ENCODE peak calls at places on chromosomes 6 and 20, in nine cellular contexts. Z, W, S, Y, A, U, B, Q and G are unnamed samples.

GRCh38 chr6:62298745-62299392 is 12.8 kb upstream of the KHDRBS2 start:
- DNase-seq in Z (no peak), W (no peak), S (no peak), Y (no peak), A (no peak), U (no peak), B (no peak), Q (no peak), G (no peak)

GRCh38 chr6:6287415-6287814 is 33.0 kb downstream of the F13A1 start:
- DNase-seq in Z (no peak), W (no peak), S (no peak), Y (no peak), A (no peak), U (no peak), B (no peak), Q (no peak), G (no peak)

GRCh38 chr20:23285536-23285935 is 65.1 kb upstream of the NXT1 start:
- DNase-seq in Z (no peak), W (peak; percentile 67), S (no peak), Y (peak; percentile 31), A (no peak), U (no peak), B (no peak), Q (no peak), G (no peak)

GRCh38 chr6:101286146-101286545 is 107.4 kb upstream of the GRIK2 start:
- DNase-seq in Z (peak; percentile 37), W (no peak), S (no peak), Y (no peak), A (no peak), U (no peak), B (no peak), Q (no peak), G (no peak)

GRCh38 chr6:20424679-20425078 is 23.0 kb downstream of the E2F3 start:
- DNase-seq in Z (no peak), W (no peak), S (peak; percentile 72), Y (no peak), A (no peak), U (no peak), B (no peak), Q (no peak), G (peak; percentile 61)

GRCh38 chr6:105786890-105787655 is 299.1 kb upstream of the PRDM1 start:
- DNase-seq in Z (peak; percentile 32), W (no peak), S (no peak), Y (no peak), A (no peak), U (no peak), B (no peak), Q (no peak), G (no peak)

GRCh38 chr6:36765190-36765941 is 67.7 kb downstream of the RAB44 start:
- DNase-seq in Z (no peak), W (no peak), S (no peak), Y (no peak), A (no peak), U (no peak), B (no peak), Q (no peak), G (no peak)

GRCh38 chr6:70575899-70576298 is 9.2 kb downstream of the SDHAF4 start:
- DNase-seq in Z (peak; percentile 12), W (no peak), S (peak; percentile 68), Y (no peak), A (no peak), U (no peak), B (no peak), Q (no peak), G (no peak)

DNA sequence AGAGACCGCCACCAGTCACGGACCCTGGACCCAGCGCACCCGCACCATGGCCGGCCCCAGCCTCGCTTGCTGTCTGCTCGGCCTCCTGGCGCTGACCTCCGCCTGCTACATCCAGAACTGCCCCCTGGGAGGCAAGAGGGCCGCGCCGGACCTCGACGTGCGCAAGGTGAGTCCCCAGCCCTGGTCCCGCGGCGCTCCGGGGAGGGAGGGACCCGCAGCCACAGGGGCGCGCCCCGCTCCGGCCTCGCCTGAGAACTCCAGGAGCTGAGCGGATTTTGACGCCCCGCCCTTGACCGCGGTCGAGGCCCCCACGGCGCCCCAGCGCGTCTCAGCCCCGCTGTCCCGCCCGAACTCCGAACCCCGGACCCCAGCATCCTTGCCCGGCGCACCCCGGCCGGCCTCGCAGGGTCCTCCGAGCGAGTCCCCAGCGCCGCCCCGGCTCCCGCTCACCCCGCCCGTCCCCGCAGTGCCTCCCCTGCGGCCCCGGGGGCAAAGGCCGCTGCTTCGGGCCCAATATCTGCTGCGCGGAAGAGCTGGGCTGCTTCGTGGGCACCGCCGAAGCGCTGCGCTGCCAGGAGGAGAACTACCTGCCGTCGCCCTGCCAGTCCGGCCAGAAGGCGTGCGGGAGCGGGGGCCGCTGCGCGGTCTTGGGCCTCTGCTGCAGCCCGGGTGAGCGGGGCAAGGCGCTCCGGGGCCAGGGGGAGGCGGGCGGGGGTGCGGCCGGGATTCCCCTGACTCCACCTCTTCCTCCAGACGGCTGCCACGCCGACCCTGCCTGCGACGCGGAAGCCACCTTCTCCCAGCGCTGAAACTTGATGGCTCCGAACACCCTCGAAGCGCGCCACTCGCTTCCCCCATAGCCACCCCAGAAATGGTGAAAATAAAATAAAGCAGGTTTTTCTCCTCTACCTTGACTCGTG is at the start of gene OXT:
- DNase-seq in Z (peak; percentile 57), W (peak; percentile 91), S (peak; percentile 50), Y (no peak), A (no peak), U (no peak), B (no peak), Q (no peak), G (no peak)
- TF ChIP-seq POLR2AphosphoS5 in Z (no peak), W (peak; percentile 47), S (no peak), Y (no peak), A (no peak), U (no peak), B (no peak), Q (no peak), G (no peak)

DNA sequence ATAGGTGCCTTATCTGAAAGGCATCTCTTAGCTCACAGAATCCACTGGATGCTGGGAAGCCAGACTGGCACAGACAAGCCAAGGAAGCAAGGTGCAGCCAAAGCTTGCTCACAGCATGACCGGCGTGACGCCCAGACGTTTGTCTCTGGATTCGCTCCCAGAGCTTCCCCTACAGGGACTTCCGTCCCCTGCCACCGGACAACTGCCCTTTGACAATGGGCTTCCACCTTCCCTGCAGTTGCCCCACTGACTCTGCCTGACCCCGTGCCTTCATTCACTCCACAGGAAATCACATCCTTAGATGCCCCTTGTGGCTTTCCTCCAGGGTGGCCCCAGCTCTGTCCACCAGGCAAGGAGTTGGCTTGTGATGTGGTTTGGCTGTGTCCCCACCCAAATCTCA is 94.8 kb upstream of the CDH4 start:
- DNase-seq in Z (no peak), W (no peak), S (no peak), Y (no peak), A (no peak), U (no peak), B (no peak), Q (no peak), G (no peak)
- H3K27ac ChIP-seq in Z (no peak overlapping the region), W (no peak overlapping the region), S (no peak overlapping the region), Y (no peak overlapping the region), A (no peak overlapping the region), U (no peak overlapping the region), B (no peak overlapping the region), Q (no peak overlapping the region), G (no peak overlapping the region)

GRCh38 chr20:46361811-46362210 is 44.6 kb downstream of the ELMO2 start:
- DNase-seq in Z (no peak), W (no peak), S (no peak), Y (no peak), A (no peak), U (no peak), B (no peak), Q (no peak), G (no peak)

GRCh38 chr20:46364670-46365482 is 41.5 kb downstream of the ELMO2 start:
- DNase-seq in Z (no peak), W (no peak), S (no peak), Y (no peak), A (no peak), U (no peak), B (peak; percentile 64), Q (no peak), G (no peak)

GRCh38 chr20:46363874-46364669 is 42.3 kb downstream of the ELMO2 start:
- DNase-seq in Z (peak; percentile 90), W (peak; percentile 96), S (peak; percentile 88), Y (peak; percentile 92), A (no peak), U (no peak), B (peak; percentile 94), Q (peak; percentile 87), G (peak; percentile 85)

GRCh38 chr20:46361386-46361785 is 45.0 kb downstream of the ELMO2 start:
- DNase-seq in Z (no peak), W (no peak), S (no peak), Y (no peak), A (no peak), U (no peak), B (no peak), Q (no peak), G (no peak)

DNA sequence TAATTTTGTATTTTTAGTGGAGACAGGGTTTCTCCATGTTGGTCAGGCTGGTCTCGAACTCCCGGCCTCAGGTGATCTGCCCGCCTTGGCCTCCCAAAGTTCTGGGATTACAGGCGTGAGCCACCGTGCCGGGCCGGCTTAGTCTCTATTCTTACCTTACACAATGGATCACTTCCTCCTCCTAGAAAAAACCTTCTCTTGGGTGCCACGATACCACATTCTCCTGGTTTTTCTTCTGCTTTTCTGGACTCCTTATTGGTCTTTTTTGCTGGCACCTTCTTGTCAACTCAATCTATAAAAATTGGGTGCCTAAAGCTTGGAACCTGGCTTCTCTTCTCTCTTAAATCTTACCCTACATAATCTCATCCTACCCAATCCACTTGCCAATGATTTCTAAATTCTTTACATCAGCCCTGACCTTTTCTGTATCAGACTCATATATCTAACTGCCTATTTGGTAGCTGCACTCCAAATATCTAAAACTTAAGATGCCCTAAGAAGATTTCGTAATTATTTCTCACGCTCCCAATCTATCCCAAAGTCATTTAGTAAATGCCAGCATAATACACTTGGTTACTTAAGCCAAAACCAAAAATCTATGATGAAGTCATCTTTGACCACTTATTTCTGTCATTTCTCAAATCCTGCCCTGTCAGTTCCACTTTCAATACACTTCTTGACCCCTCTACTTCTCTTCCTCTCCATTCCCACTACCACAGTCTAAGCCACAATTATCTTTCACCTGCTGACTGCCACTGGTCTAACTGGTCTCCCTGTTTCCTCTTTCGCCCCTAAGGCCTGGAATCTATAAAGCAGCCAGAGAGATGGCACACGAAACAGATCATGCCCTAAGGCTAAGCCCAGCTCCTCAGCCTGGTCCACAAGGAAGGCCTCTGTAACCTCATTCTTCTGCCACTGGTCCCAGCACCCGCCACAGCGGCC is 43.2 kb downstream of the ELMO2 start:
- DNase-seq in Z (no peak), W (no peak), S (no peak), Y (no peak), A (no peak), U (no peak), B (no peak), Q (no peak), G (peak; percentile 56)
- TF ChIP-seq POLR2AphosphoS5 in Z (no peak), W (no peak), S (no peak), Y (no peak), A (no peak), U (no peak), B (no peak), Q (no peak), G (no peak)

GRCh38 chr20:52823303-52823702 is 148.9 kb upstream of the TSHZ2 start:
- DNase-seq in Z (no peak), W (no peak), S (no peak), Y (no peak), A (no peak), U (no peak), B (no peak), Q (no peak), G (no peak)

GRCh38 chr20:52826722-52827121 is 145.4 kb upstream of the TSHZ2 start:
- DNase-seq in Z (no peak), W (no peak), S (no peak), Y (no peak), A (no peak), U (no peak), B (no peak), Q (no peak), G (no peak)

GRCh38 chr20:52826321-52826720 is 145.8 kb upstream of the TSHZ2 start:
- DNase-seq in Z (no peak), W (no peak), S (no peak), Y (no peak), A (no peak), U (no peak), B (no peak), Q (no peak), G (no peak)

GRCh38 chr20:52828199-52828598 is 144.0 kb upstream of the TSHZ2 start:
- DNase-seq in Z (no peak), W (no peak), S (no peak), Y (no peak), A (no peak), U (no peak), B (no peak), Q (no peak), G (no peak)

GRCh38 chr20:52824494-52825216 is 147.5 kb upstream of the TSHZ2 start:
- DNase-seq in Z (no peak), W (no peak), S (no peak), Y (no peak), A (no peak), U (no peak), B (no peak), Q (no peak), G (no peak)
- H3K27ac ChIP-seq in Z (no peak overlapping the region), W (no peak overlapping the region), S (no peak overlapping the region), Y (no peak overlapping the region), A (no peak overlapping the region), U (no peak overlapping the region), B (no peak overlapping the region), Q (no peak overlapping the region), G (no peak overlapping the region)